ENCODE peak calls at places on chromosome 3, in eight cellular contexts. F, D, P, V, T, N, R and I are unnamed samples.

GRCh38 chr3:125116311-125117069 is 60.7 kb upstream of the HEG1 start:
- DNase-seq in F (no peak), D (no peak), P (no peak), V (peak), T (peak), N (no peak), R (peak), I (no peak)

GRCh38 chr3:194058189-194058571 is 77.8 kb upstream of the HES1 start:
- DNase-seq in F (peak), D (peak), P (peak), V (peak), T (peak), N (no peak), R (peak), I (peak)

GRCh38 chr3:9909221-9910013 is 6.8 kb downstream of the IL17RE start:
- DNase-seq in F (no peak), D (no peak), P (peak), V (peak), T (no peak), N (no peak), R (peak), I (no peak)

GRCh38 chr3:62226601-62227339 is 146.6 kb downstream of the FEZF2 start:
- DNase-seq in F (no peak), D (no peak), P (no peak), V (no peak), T (no peak), N (no peak), R (no peak), I (no peak)

GRCh38 chr3:72438072-72438471 is 410.2 kb downstream of the SHQ1 start:
- DNase-seq in F (no peak), D (no peak), P (no peak), V (no peak), T (no peak), N (no peak), R (no peak), I (no peak)

GRCh38 chr3:78728406-78729145 is 1039.2 kb downstream of the ROBO1 start:
- DNase-seq in F (no peak), D (no peak), P (no peak), V (peak), T (no peak), N (no peak), R (peak), I (no peak)

GRCh38 chr3:58026598-58026997 is 18.4 kb downstream of the FLNB start:
- DNase-seq in F (no peak), D (no peak), P (no peak), V (peak), T (peak), N (no peak), R (no peak), I (no peak)

GRCh38 chr3:58029842-58030584 is 21.8 kb downstream of the FLNB start:
- DNase-seq in F (no peak), D (no peak), P (no peak), V (no peak), T (no peak), N (no peak), R (no peak), I (no peak)

GRCh38 chr3:127779747-127780146 is 42.6 kb downstream of the MGLL start:
- DNase-seq in F (peak), D (no peak), P (no peak), V (peak), T (peak), N (no peak), R (peak), I (no peak)

GRCh38 chr3:11356269-11356668 is 84.1 kb downstream of the ATG7 start:
- DNase-seq in F (no peak), D (no peak), P (no peak), V (no peak), T (no peak), N (no peak), R (no peak), I (no peak)

GRCh38 chr3:10352146-10352911 is 31.4 kb upstream of the SEC13 start:
- DNase-seq in F (no peak), D (no peak), P (no peak), V (no peak), T (no peak), N (no peak), R (peak), I (no peak)